ENCODE peak calls at places on chromosome 4, in six cellular contexts. X, W, N, I, M and U are unnamed samples.

GRCh38 chr4:139167774-139168444 is 9.1 kb downstream of the ELF2 start:
- DNase-seq in X (peak; percentile 37), W (no peak), N (peak; percentile 82), I (peak; percentile 62), M (no peak), U (peak; percentile 59)

GRCh38 chr4:2866891-2867290 is 23.2 kb downstream of the ADD1 start:
- DNase-seq in X (peak; percentile 8), W (no peak), N (peak; percentile 60), I (no peak), M (no peak), U (no peak)

GRCh38 chr4:48130100-48130499 is 4.0 kb downstream of the TXK start:
- DNase-seq in X (peak; percentile 1), W (no peak), N (no peak), I (no peak), M (no peak), U (no peak)

GRCh38 chr4:111174331-111174730 is 551.5 kb upstream of the PITX2 start:
- DNase-seq in X (no peak), W (no peak), N (no peak), I (no peak), M (no peak), U (no peak)

GRCh38 chr4:177266492-177266891 is 43.2 kb upstream of the NEIL3 start:
- DNase-seq in X (no peak), W (no peak), N (no peak), I (no peak), M (no peak), U (no peak)

GRCh38 chr4:186067757-186068385 is 1.1 kb upstream of the TLR3 start:
- DNase-seq in X (peak; percentile 74), W (peak; percentile 90), N (peak; percentile 45), I (peak; percentile 75), M (peak; percentile 15), U (peak; percentile 75)

GRCh38 chr4:145012841-145013240 is 85.2 kb downstream of the ANAPC10 start:
- DNase-seq in X (peak; percentile 53), W (no peak), N (peak; percentile 77), I (peak; percentile 49), M (no peak), U (peak; percentile 85)

GRCh38 chr4:7006411-7006810 is 36.8 kb upstream of the TADA2B start:
- DNase-seq in X (peak; percentile 65), W (no peak), N (no peak), I (no peak), M (no peak), U (no peak)

GRCh38 chr4:23476514-23477090 is 413.2 kb downstream of the PPARGC1A start:
- DNase-seq in X (no peak), W (no peak), N (no peak), I (no peak), M (no peak), U (no peak)